ENCODE peak calls at places on chromosomes 4 and X, in four cellular contexts. One of them, this sample, is unnamed.

GRCh38 chr4:185825737-185826136 is 13.7 kb upstream of the SORBS2 start:
- DNase-seq in memory B cell: no peak
- DNase-seq in NCI-H1436: no peak
- DNase-seq in NCI-H2171 treated with DMSO at 0.1 percent for 48 hours: no peak
- DNase-seq in this sample: no peak

GRCh38 chr4:1871471-1872021 is 353 bp downstream of the NSD2 start:
- DNase-seq in NCI-H1436: peak; percentile 42
- DNase-seq in memory B cell: peak; percentile 23
- DNase-seq in NCI-H2171 treated with DMSO at 0.1 percent for 48 hours: no peak
- DNase-seq in this sample: no peak

GRCh38 chr4:148270600-148270999 is 171.6 kb downstream of the NR3C2 start:
- DNase-seq in NCI-H1436: no peak
- DNase-seq in memory B cell: no peak
- DNase-seq in NCI-H2171 treated with DMSO at 0.1 percent for 48 hours: no peak
- DNase-seq in this sample: no peak

GRCh38 chrX:38896724-38897298 is 95.6 kb downstream of the MID1IP1 start:
- DNase-seq in NCI-H1436: no peak
- DNase-seq in NCI-H2171 treated with DMSO at 0.1 percent for 48 hours: no peak
- DNase-seq in memory B cell: no peak
- DNase-seq in this sample: no peak

GRCh38 chr4:13821522-13821921 is 194.0 kb upstream of the BOD1L1 start:
- DNase-seq in memory B cell: no peak
- DNase-seq in NCI-H1436: no peak
- DNase-seq in NCI-H2171 treated with DMSO at 0.1 percent for 48 hours: no peak
- DNase-seq in this sample: no peak

GRCh38 chr4:128800305-128800704 is 9.2 kb upstream of the JADE1 start:
- DNase-seq in NCI-H2171 treated with DMSO at 0.1 percent for 48 hours: no peak
- DNase-seq in NCI-H1436: no peak
- DNase-seq in memory B cell: no peak
- DNase-seq in this sample: no peak

GRCh38 chr4:57094482-57095223 is 15.5 kb downstream of the IGFBP7 start:
- DNase-seq in NCI-H2171 treated with DMSO at 0.1 percent for 48 hours: no peak
- DNase-seq in memory B cell: no peak
- DNase-seq in NCI-H1436: no peak
- DNase-seq in this sample: no peak

GRCh38 chrX:52870041-52870440 is 2.2 kb upstream of the XAGE3 start:
- DNase-seq in memory B cell: no peak
- DNase-seq in NCI-H1436: no peak
- DNase-seq in NCI-H2171 treated with DMSO at 0.1 percent for 48 hours: no peak
- DNase-seq in this sample: no peak

GRCh38 chr4:135775909-135776308 is 1574.3 kb upstream of the PABPC4L start:
- DNase-seq in NCI-H2171 treated with DMSO at 0.1 percent for 48 hours: no peak
- DNase-seq in NCI-H1436: no peak
- DNase-seq in memory B cell: no peak
- DNase-seq in this sample: no peak

GRCh38 chr4:141768954-141769353 is 132.6 kb downstream of the IL15 start:
- DNase-seq in memory B cell: no peak
- DNase-seq in NCI-H2171 treated with DMSO at 0.1 percent for 48 hours: no peak
- DNase-seq in NCI-H1436: no peak
- DNase-seq in this sample: no peak

GRCh38 chr4:6465985-6466384 is 6.4 kb downstream of the PPP2R2C start:
- DNase-seq in NCI-H2171 treated with DMSO at 0.1 percent for 48 hours: no peak
- DNase-seq in NCI-H1436: no peak
- DNase-seq in memory B cell: no peak
- DNase-seq in this sample: no peak

GRCh38 chrX:11555759-11556158 is 110.0 kb downstream of the ARHGAP6 start:
- DNase-seq in memory B cell: no peak
- DNase-seq in NCI-H1436: no peak
- DNase-seq in NCI-H2171 treated with DMSO at 0.1 percent for 48 hours: no peak
- DNase-seq in this sample: no peak

GRCh38 chr4:169009281-169010124 is 552 bp downstream of the CBR4 start:
- DNase-seq in NCI-H1436: peak; percentile 69
- DNase-seq in NCI-H2171 treated with DMSO at 0.1 percent for 48 hours: peak; percentile 53
- DNase-seq in memory B cell: peak; percentile 41
- DNase-seq in this sample: no peak

GRCh38 chrX:118177708-118178107 is 61.1 kb upstream of the KLHL13 start:
- DNase-seq in NCI-H2171 treated with DMSO at 0.1 percent for 48 hours: no peak
- DNase-seq in memory B cell: no peak
- DNase-seq in NCI-H1436: no peak
- DNase-seq in this sample: no peak

GRCh38 chr4:152936446-152937279 is 540 bp downstream of the FHDC1 start:
- DNase-seq in NCI-H2171 treated with DMSO at 0.1 percent for 48 hours: peak; percentile 18
- DNase-seq in NCI-H1436: no peak
- DNase-seq in memory B cell: peak; percentile 18
- DNase-seq in this sample: no peak

GRCh38 chrX:24294619-24295018 is 19.2 kb downstream of the SUPT20HL2 start:
- DNase-seq in NCI-H1436: no peak
- DNase-seq in NCI-H2171 treated with DMSO at 0.1 percent for 48 hours: no peak
- DNase-seq in memory B cell: no peak
- DNase-seq in this sample: no peak

GRCh38 chr4:5220028-5220427 is 168.7 kb downstream of the STK32B start:
- DNase-seq in NCI-H1436: no peak
- DNase-seq in NCI-H2171 treated with DMSO at 0.1 percent for 48 hours: no peak
- DNase-seq in memory B cell: no peak
- DNase-seq in this sample: peak; percentile 24

GRCh38 chr4:86449746-86450145 is 89.9 kb upstream of the MAPK10 start:
- DNase-seq in memory B cell: no peak
- DNase-seq in NCI-H2171 treated with DMSO at 0.1 percent for 48 hours: no peak
- DNase-seq in NCI-H1436: no peak
- DNase-seq in this sample: no peak

GRCh38 chr4:95889662-95890061 is 49.8 kb downstream of the PDHA2 start:
- DNase-seq in memory B cell: no peak
- DNase-seq in NCI-H1436: no peak
- DNase-seq in NCI-H2171 treated with DMSO at 0.1 percent for 48 hours: no peak
- DNase-seq in this sample: no peak

GRCh38 chrX:105564536-105564935 is 257.8 kb upstream of the NRK start:
- DNase-seq in NCI-H2171 treated with DMSO at 0.1 percent for 48 hours: no peak
- DNase-seq in NCI-H1436: no peak
- DNase-seq in memory B cell: no peak
- DNase-seq in this sample: no peak

GRCh38 chrX:150372280-150372679 is 9.2 kb downstream of the MAMLD1 start:
- DNase-seq in memory B cell: no peak
- DNase-seq in NCI-H1436: no peak
- DNase-seq in NCI-H2171 treated with DMSO at 0.1 percent for 48 hours: no peak
- DNase-seq in this sample: no peak

GRCh38 chr4:60216752-60217151 is 983.4 kb upstream of the ADGRL3 start:
- DNase-seq in NCI-H2171 treated with DMSO at 0.1 percent for 48 hours: peak; percentile 12
- DNase-seq in memory B cell: no peak
- DNase-seq in NCI-H1436: no peak
- DNase-seq in this sample: no peak

GRCh38 chr4:37908488-37909343 is 17.8 kb downstream of the TBC1D1 start:
- DNase-seq in NCI-H1436: no peak
- DNase-seq in NCI-H2171 treated with DMSO at 0.1 percent for 48 hours: no peak
- DNase-seq in memory B cell: no peak
- DNase-seq in this sample: no peak

GRCh38 chr4:476501-476900 is 22.5 kb downstream of the ZNF721 start:
- DNase-seq in NCI-H1436: no peak
- DNase-seq in memory B cell: no peak
- DNase-seq in NCI-H2171 treated with DMSO at 0.1 percent for 48 hours: no peak
- DNase-seq in this sample: no peak

GRCh38 chr4:14345356-14345775 is 656.9 kb upstream of the CPEB2 start:
- DNase-seq in NCI-H1436: no peak
- DNase-seq in memory B cell: no peak
- DNase-seq in NCI-H2171 treated with DMSO at 0.1 percent for 48 hours: no peak
- DNase-seq in this sample: no peak

GRCh38 chr4:186727977-186728519 is 4.4 kb upstream of the FAT1 start:
- DNase-seq in memory B cell: no peak
- DNase-seq in NCI-H1436: no peak
- DNase-seq in NCI-H2171 treated with DMSO at 0.1 percent for 48 hours: no peak
- DNase-seq in this sample: no peak

GRCh38 chr4:100935090-100935489 is 412.2 kb downstream of the PPP3CA start:
- DNase-seq in NCI-H2171 treated with DMSO at 0.1 percent for 48 hours: peak; percentile 3
- DNase-seq in memory B cell: no peak
- DNase-seq in NCI-H1436: no peak
- DNase-seq in this sample: no peak

GRCh38 chrX:27583976-27584375 is 6.2 kb upstream of the DCAF8L2 start:
- DNase-seq in NCI-H2171 treated with DMSO at 0.1 percent for 48 hours: no peak
- DNase-seq in memory B cell: no peak
- DNase-seq in NCI-H1436: no peak
- DNase-seq in this sample: no peak

GRCh38 chr4:3442959-3443749 is 1.4 kb downstream of the HGFAC start:
- DNase-seq in NCI-H1436: peak; percentile 24
- DNase-seq in memory B cell: peak; percentile 83
- DNase-seq in NCI-H2171 treated with DMSO at 0.1 percent for 48 hours: peak; percentile 17
- DNase-seq in this sample: peak; percentile 6